ENCODE peak calls at places on chromosomes 6 and 20, in eight cellular contexts. One of them, this sample, is unnamed.

GRCh38 chr6:156508126-156508525 is 269.1 kb upstream of the ARID1B start:
- DNase-seq in K562: no peak
- DNase-seq in lower lobe of right lung: no peak
- DNase-seq in DND-41: no peak
- DNase-seq in uterus: no peak
- DNase-seq in GM23248: no peak
- DNase-seq in fibroblast of lung: no peak
- DNase-seq in cardiac muscle cell: no peak
- DNase-seq in this sample: no peak

GRCh38 chr6:28542440-28543293 is 17.0 kb downstream of the GPX5 start:
- DNase-seq in uterus: peak
- DNase-seq in GM23248: peak
- DNase-seq in fibroblast of lung: peak
- DNase-seq in lower lobe of right lung: peak
- DNase-seq in cardiac muscle cell: peak
- DNase-seq in DND-41: peak
- DNase-seq in K562: peak
- DNase-seq in this sample: no peak

GRCh38 chr20:48180637-48181036 is 395.4 kb upstream of the SULF2 start:
- DNase-seq in DND-41: no peak
- DNase-seq in fibroblast of lung: peak
- DNase-seq in cardiac muscle cell: no peak
- DNase-seq in GM23248: no peak
- DNase-seq in K562: no peak
- DNase-seq in uterus: no peak
- DNase-seq in lower lobe of right lung: no peak
- DNase-seq in this sample: no peak

GRCh38 chr6:133854633-133855598 is 34.0 kb upstream of the TCF21 start:
- DNase-seq in uterus: no peak
- DNase-seq in GM23248: peak
- DNase-seq in cardiac muscle cell: peak
- DNase-seq in K562: no peak
- DNase-seq in lower lobe of right lung: no peak
- DNase-seq in DND-41: no peak
- DNase-seq in fibroblast of lung: no peak
- DNase-seq in this sample: no peak

GRCh38 chr6:50995036-50995435 is 176.4 kb downstream of the TFAP2B start:
- DNase-seq in uterus: no peak
- DNase-seq in cardiac muscle cell: no peak
- DNase-seq in DND-41: no peak
- DNase-seq in K562: no peak
- DNase-seq in GM23248: no peak
- DNase-seq in lower lobe of right lung: no peak
- DNase-seq in fibroblast of lung: no peak
- DNase-seq in this sample: no peak

GRCh38 chr6:6665505-6665904 is 77.0 kb downstream of the LY86 start:
- DNase-seq in GM23248: no peak
- DNase-seq in lower lobe of right lung: no peak
- DNase-seq in fibroblast of lung: no peak
- DNase-seq in K562: no peak
- DNase-seq in uterus: no peak
- DNase-seq in DND-41: no peak
- DNase-seq in cardiac muscle cell: no peak
- DNase-seq in this sample: no peak

GRCh38 chr6:153108320-153108719 is 22.8 kb downstream of the RGS17 start:
- DNase-seq in cardiac muscle cell: no peak
- DNase-seq in uterus: no peak
- DNase-seq in K562: no peak
- DNase-seq in lower lobe of right lung: no peak
- DNase-seq in fibroblast of lung: peak
- DNase-seq in DND-41: no peak
- DNase-seq in GM23248: peak
- DNase-seq in this sample: no peak

GRCh38 chr20:37961016-37961415 is 58.1 kb downstream of the VSTM2L start:
- DNase-seq in lower lobe of right lung: no peak
- DNase-seq in DND-41: no peak
- DNase-seq in GM23248: no peak
- DNase-seq in cardiac muscle cell: no peak
- DNase-seq in fibroblast of lung: no peak
- DNase-seq in K562: no peak
- DNase-seq in uterus: no peak
- DNase-seq in this sample: no peak

GRCh38 chr6:11277275-11278206 is 45.1 kb upstream of the NEDD9 start:
- DNase-seq in lower lobe of right lung: no peak
- DNase-seq in DND-41: no peak
- DNase-seq in fibroblast of lung: peak
- DNase-seq in uterus: peak
- DNase-seq in GM23248: peak
- DNase-seq in K562: no peak
- DNase-seq in cardiac muscle cell: peak
- DNase-seq in this sample: no peak

GRCh38 chr20:46833360-46833759 is 61.3 kb upstream of the EYA2 start:
- DNase-seq in fibroblast of lung: no peak
- DNase-seq in cardiac muscle cell: no peak
- DNase-seq in K562: no peak
- DNase-seq in uterus: no peak
- DNase-seq in DND-41: no peak
- DNase-seq in lower lobe of right lung: no peak
- DNase-seq in GM23248: no peak
- DNase-seq in this sample: no peak

GRCh38 chr20:46828471-46828870 is 66.2 kb upstream of the EYA2 start:
- DNase-seq in uterus: no peak
- DNase-seq in K562: no peak
- DNase-seq in DND-41: no peak
- DNase-seq in lower lobe of right lung: no peak
- DNase-seq in cardiac muscle cell: no peak
- DNase-seq in fibroblast of lung: peak
- DNase-seq in GM23248: peak
- DNase-seq in this sample: no peak

GRCh38 chr20:46830886-46831632 is 63.6 kb upstream of the EYA2 start:
- DNase-seq in GM23248: no peak
- DNase-seq in uterus: no peak
- DNase-seq in DND-41: no peak
- DNase-seq in fibroblast of lung: no peak
- DNase-seq in lower lobe of right lung: no peak
- DNase-seq in K562: no peak
- DNase-seq in cardiac muscle cell: no peak
- DNase-seq in this sample: no peak

GRCh38 chr20:46832555-46832954 is 62.1 kb upstream of the EYA2 start:
- DNase-seq in GM23248: peak
- DNase-seq in lower lobe of right lung: no peak
- DNase-seq in fibroblast of lung: no peak
- DNase-seq in DND-41: no peak
- DNase-seq in cardiac muscle cell: no peak
- DNase-seq in K562: no peak
- DNase-seq in uterus: no peak
- DNase-seq in this sample: no peak

DNA sequence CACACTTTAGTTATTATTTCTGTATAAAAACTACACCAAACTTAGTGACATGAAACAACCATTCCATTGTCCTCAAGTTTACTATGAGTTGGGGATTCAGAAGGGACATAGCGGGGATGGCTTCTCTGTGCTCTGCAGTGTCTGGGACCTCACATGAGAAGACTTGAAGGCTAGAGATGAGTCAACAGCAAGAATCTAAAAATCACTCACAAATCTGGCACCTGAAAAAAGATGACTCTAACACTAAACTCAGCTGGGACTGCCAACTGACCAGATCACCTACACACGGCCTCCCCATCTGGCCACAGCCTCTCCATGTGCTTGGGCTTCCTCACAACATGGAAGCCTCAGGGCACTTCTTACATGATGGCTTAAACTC is 63.0 kb upstream of the EYA2 start:
- DNase-seq in fibroblast of lung: no peak
- DNase-seq in K562: no peak
- DNase-seq in lower lobe of right lung: no peak
- DNase-seq in DND-41: no peak
- DNase-seq in cardiac muscle cell: no peak
- DNase-seq in GM23248: peak
- DNase-seq in uterus: no peak
- DNase-seq in this sample: no peak
- H3K27ac ChIP-seq in fibroblast of lung: no peak
- H3K27ac ChIP-seq in K562: no peak
- H3K27ac ChIP-seq in lower lobe of right lung: no peak
- H3K27ac ChIP-seq in DND-41: no peak
- H3K27ac ChIP-seq in cardiac muscle cell: no peak
- H3K27ac ChIP-seq in GM23248: no peak
- H3K27ac ChIP-seq in uterus: no peak
- H3K27ac ChIP-seq in this sample: no peak

GRCh38 chr20:45341579-45341938 is 6.7 kb downstream of the SDC4 start:
- DNase-seq in GM23248: no peak
- DNase-seq in uterus: no peak
- DNase-seq in lower lobe of right lung: no peak
- DNase-seq in cardiac muscle cell: peak
- DNase-seq in DND-41: no peak
- DNase-seq in K562: no peak
- DNase-seq in fibroblast of lung: no peak
- DNase-seq in this sample: no peak

GRCh38 chr20:45342863-45343444 is 5.3 kb downstream of the SDC4 start:
- DNase-seq in lower lobe of right lung: no peak
- DNase-seq in fibroblast of lung: no peak
- DNase-seq in cardiac muscle cell: no peak
- DNase-seq in uterus: no peak
- DNase-seq in DND-41: no peak
- DNase-seq in K562: no peak
- DNase-seq in GM23248: no peak
- DNase-seq in this sample: no peak

GRCh38 chr20:45343445-45343866 is 4.8 kb downstream of the SDC4 start:
- DNase-seq in K562: peak
- DNase-seq in cardiac muscle cell: no peak
- DNase-seq in uterus: no peak
- DNase-seq in GM23248: no peak
- DNase-seq in fibroblast of lung: no peak
- DNase-seq in lower lobe of right lung: peak
- DNase-seq in DND-41: no peak
- DNase-seq in this sample: no peak

GRCh38 chr20:45340951-45341350 is 7.3 kb downstream of the SDC4 start:
- DNase-seq in K562: no peak
- DNase-seq in uterus: no peak
- DNase-seq in GM23248: no peak
- DNase-seq in fibroblast of lung: peak
- DNase-seq in DND-41: no peak
- DNase-seq in lower lobe of right lung: no peak
- DNase-seq in cardiac muscle cell: peak
- DNase-seq in this sample: no peak

DNA sequence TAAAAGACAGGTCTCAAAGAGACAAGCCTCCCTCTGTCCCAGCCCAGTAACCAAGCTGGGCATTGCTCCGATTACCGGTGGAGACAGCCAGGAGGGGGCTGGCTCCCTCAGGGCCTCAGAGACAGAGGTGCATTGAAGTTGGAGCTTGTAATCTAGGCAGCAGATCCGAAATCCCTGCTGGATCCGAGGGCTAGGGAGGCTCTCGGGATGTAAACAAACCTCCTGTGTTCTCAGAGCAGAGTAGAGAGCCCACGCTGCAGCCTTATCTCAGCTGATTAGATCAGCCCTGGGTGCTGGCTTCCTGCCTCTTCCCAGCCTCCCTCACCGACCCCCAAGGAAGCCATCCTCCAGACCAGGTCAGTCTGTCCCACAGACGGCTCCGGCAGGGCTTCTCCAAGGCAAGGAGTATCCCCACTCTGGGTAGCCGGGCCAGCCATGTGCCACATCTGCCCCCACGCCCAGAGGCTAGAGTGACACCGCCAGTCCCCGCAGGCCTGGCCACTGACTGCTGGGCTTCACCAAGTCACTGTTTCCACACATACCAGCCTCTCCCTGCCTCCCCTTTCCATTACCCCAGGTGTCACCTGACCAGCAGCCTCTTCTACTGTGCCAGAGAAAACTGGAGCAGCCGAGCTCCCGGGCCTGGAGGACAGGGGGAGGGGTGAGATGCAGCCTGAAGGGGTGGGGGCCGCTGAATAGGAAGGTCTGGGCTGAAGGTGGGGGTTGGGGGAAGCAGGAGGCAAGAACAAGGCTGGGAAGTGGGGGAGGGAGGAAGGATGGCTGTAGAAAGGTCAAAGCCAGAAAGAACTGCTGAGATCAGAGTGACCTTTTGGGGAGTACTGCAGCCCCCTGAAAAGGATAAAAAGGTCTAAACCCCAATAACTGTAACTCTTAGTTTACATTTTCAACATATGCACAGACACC is 6.0 kb downstream of the SDC4 start:
- DNase-seq in K562: peak
- DNase-seq in fibroblast of lung: peak
- DNase-seq in cardiac muscle cell: peak
- DNase-seq in DND-41: no peak
- DNase-seq in lower lobe of right lung: peak
- DNase-seq in uterus: peak
- DNase-seq in GM23248: peak
- DNase-seq in this sample: no peak
- H3K4me3 ChIP-seq in K562: no peak
- H3K4me3 ChIP-seq in fibroblast of lung: peak
- H3K4me3 ChIP-seq in cardiac muscle cell: peak
- H3K4me3 ChIP-seq in DND-41: no peak
- H3K4me3 ChIP-seq in lower lobe of right lung: peak
- H3K4me3 ChIP-seq in uterus: peak
- H3K4me3 ChIP-seq in GM23248: peak
- H3K4me3 ChIP-seq in this sample: no peak

GRCh38 chr6:109740787-109741186 is 49.7 kb downstream of the FIG4 start:
- DNase-seq in uterus: no peak
- DNase-seq in fibroblast of lung: no peak
- DNase-seq in DND-41: no peak
- DNase-seq in cardiac muscle cell: no peak
- DNase-seq in lower lobe of right lung: peak
- DNase-seq in K562: no peak
- DNase-seq in GM23248: no peak
- DNase-seq in this sample: no peak
- H3K27ac ChIP-seq in uterus: no peak
- H3K27ac ChIP-seq in fibroblast of lung: no peak
- H3K27ac ChIP-seq in DND-41: no peak
- H3K27ac ChIP-seq in cardiac muscle cell: no peak
- H3K27ac ChIP-seq in lower lobe of right lung: no peak
- H3K27ac ChIP-seq in K562: no peak
- H3K27ac ChIP-seq in GM23248: no peak
- H3K27ac ChIP-seq in this sample: no peak

DNA sequence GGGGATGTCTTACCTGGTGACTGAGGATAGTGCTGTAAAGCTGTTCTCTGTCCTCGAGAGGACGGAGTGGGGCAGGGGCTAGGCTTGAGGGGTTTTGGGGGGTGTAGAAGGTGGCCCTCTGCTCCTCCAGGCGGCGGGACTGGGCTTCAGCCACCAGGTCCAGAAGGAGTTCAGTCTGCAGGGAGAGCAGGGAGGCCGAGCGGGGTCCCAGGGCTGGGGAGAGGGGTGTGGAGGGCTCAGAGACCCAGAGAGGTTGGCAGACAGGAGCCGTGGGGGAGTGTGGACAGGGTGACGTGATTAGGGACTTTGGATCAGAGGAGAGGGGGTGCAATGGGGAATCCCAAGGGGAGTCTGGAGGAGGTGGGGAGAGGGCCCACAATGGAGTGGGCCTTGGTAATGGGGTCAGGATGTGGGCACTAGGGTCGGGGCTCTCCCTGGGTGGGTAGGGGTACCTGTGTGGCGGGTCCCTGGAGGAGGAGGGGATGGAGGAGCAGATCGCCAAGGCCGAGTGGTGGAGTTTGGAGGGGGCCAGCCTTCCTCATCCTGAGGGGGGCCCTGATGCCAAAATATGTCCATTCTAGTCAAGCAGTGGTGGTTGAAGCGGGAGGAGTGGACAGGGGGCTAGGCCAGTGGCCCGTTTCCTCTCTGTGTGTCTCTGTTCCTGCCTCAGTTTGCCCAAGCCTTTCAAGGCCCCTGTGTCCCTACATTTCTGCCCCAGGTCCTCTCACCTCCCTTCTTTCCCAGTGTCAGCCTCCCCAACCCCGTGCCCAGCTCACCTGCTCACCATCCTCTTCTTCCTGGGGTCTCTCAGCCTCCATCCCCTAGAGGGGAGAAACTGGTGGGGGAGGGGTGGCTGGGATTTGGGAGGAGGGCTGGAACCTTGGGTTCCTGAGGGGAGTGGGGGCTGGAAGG is 491 bp downstream of the GPSM3 start:
- DNase-seq in uterus: no peak
- DNase-seq in K562: no peak
- DNase-seq in lower lobe of right lung: no peak
- DNase-seq in fibroblast of lung: no peak
- DNase-seq in DND-41: no peak
- DNase-seq in cardiac muscle cell: no peak
- DNase-seq in GM23248: no peak
- DNase-seq in this sample: peak
- H3K4me3 ChIP-seq in uterus: no peak
- H3K4me3 ChIP-seq in K562: peak
- H3K4me3 ChIP-seq in lower lobe of right lung: peak
- H3K4me3 ChIP-seq in fibroblast of lung: no peak
- H3K4me3 ChIP-seq in DND-41: peak
- H3K4me3 ChIP-seq in cardiac muscle cell: no peak
- H3K4me3 ChIP-seq in GM23248: no peak
- H3K4me3 ChIP-seq in this sample: peak